ENCODE peak calls at places on chromosome 15, in five cellular contexts. J, P, C, U and R are unnamed samples.

GRCh38 chr15:67146875-67147381 is 81.5 kb downstream of the SMAD3 start:
- DNase-seq in J (no peak), P (peak), C (no peak), U (no peak), R (no peak)

GRCh38 chr15:77606142-77607034 is 26.3 kb downstream of the LINGO1 start:
- DNase-seq in J (no peak), P (no peak), C (no peak), U (no peak), R (no peak)

GRCh38 chr15:76342382-76343201 is 6.0 kb downstream of the ISL2 start:
- DNase-seq in J (no peak), P (peak), C (peak), U (no peak), R (no peak)

GRCh38 chr15:84715442-84716035 is 400 bp downstream of the SEC11A start:
- DNase-seq in J (peak), P (peak), C (no peak), U (no peak), R (no peak)

GRCh38 chr15:100034191-100034590 is 301.0 kb upstream of the LYSMD4 start:
- DNase-seq in J (no peak), P (no peak), C (no peak), U (no peak), R (no peak)

GRCh38 chr15:78290222-78290621 is 9.2 kb downstream of the SKIC8 start:
- DNase-seq in J (no peak), P (no peak), C (no peak), U (no peak), R (no peak)

GRCh38 chr15:31324739-31325431 is 1.8 kb upstream of the KLF13 start:
- DNase-seq in J (no peak), P (no peak), C (no peak), U (no peak), R (no peak)

GRCh38 chr15:68204776-68205557 is at the start of gene CALML4:
- DNase-seq in J (no peak), P (no peak), C (no peak), U (peak), R (no peak)

GRCh38 chr15:60964527-60964926 is 264.6 kb downstream of the RORA start:
- DNase-seq in J (no peak), P (no peak), C (no peak), U (no peak), R (no peak)

GRCh38 chr15:101684877-101685276 is 32.7 kb upstream of the TM2D3 start:
- DNase-seq in J (no peak), P (no peak), C (no peak), U (no peak), R (no peak)

GRCh38 chr15:98770984-98771383 is 122.6 kb downstream of the IGF1R start:
- DNase-seq in J (no peak), P (no peak), C (no peak), U (no peak), R (no peak)